ENCODE peak calls at places on chromosomes 5 and 9, in six cellular contexts. One of them, this sample, is unnamed.

GRCh38 chr5:34715711-34716110 is 59.6 kb downstream of the RAI14 start:
- DNase-seq in body of pancreas: no peak
- DNase-seq in GM23338: no peak
- DNase-seq in GM23248: peak; percentile 66
- DNase-seq in tibial nerve: no peak
- DNase-seq in ovary: no peak
- DNase-seq in this sample: no peak

GRCh38 chr9:101309139-101309538 is 75.7 kb downstream of the BAAT start:
- DNase-seq in GM23248: no peak
- DNase-seq in body of pancreas: no peak
- DNase-seq in ovary: no peak
- DNase-seq in GM23338: no peak
- DNase-seq in tibial nerve: no peak
- DNase-seq in this sample: no peak

GRCh38 chr9:79611091-79611614 is 39.4 kb downstream of the TLE4 start:
- DNase-seq in GM23338: peak; percentile 23
- DNase-seq in tibial nerve: peak; percentile 12
- DNase-seq in body of pancreas: no peak
- DNase-seq in ovary: no peak
- DNase-seq in GM23248: peak; percentile 87
- DNase-seq in this sample: no peak

GRCh38 chr9:1709347-1709746 is 305.8 kb upstream of the SMARCA2 start:
- DNase-seq in body of pancreas: no peak
- DNase-seq in GM23248: peak; percentile 51
- DNase-seq in GM23338: peak; percentile 38
- DNase-seq in tibial nerve: no peak
- DNase-seq in ovary: no peak
- DNase-seq in this sample: peak; percentile 8

GRCh38 chr5:82924990-82925385 is 152.2 kb downstream of the TMEM167A start:
- DNase-seq in GM23338: no peak
- DNase-seq in body of pancreas: no peak
- DNase-seq in ovary: no peak
- DNase-seq in tibial nerve: no peak
- DNase-seq in GM23248: no peak
- DNase-seq in this sample: no peak

GRCh38 chr5:168869615-168870227 is 290.6 kb upstream of the PANK3 start:
- DNase-seq in tibial nerve: no peak
- DNase-seq in GM23248: no peak
- DNase-seq in body of pancreas: no peak
- DNase-seq in ovary: no peak
- DNase-seq in GM23338: no peak
- DNase-seq in this sample: no peak

GRCh38 chr5:113510836-113511451 is 2.5 kb upstream of the YTHDC2 start:
- DNase-seq in ovary: no peak
- DNase-seq in GM23338: no peak
- DNase-seq in body of pancreas: no peak
- DNase-seq in GM23248: peak; percentile 66
- DNase-seq in tibial nerve: no peak
- DNase-seq in this sample: peak; percentile 40

GRCh38 chr5:10756539-10756938 is 4.5 kb downstream of the DAP start:
- DNase-seq in ovary: no peak
- DNase-seq in GM23338: no peak
- DNase-seq in body of pancreas: no peak
- DNase-seq in GM23248: peak; percentile 81
- DNase-seq in tibial nerve: no peak
- DNase-seq in this sample: no peak

GRCh38 chr5:113487411-113487778 is 858 bp downstream of the MCC start:
- DNase-seq in ovary: peak; percentile 21
- DNase-seq in GM23248: peak; percentile 49
- DNase-seq in GM23338: peak; percentile 43
- DNase-seq in tibial nerve: no peak
- DNase-seq in body of pancreas: no peak
- DNase-seq in this sample: no peak

GRCh38 chr9:138064547-138064946 is 187.0 kb downstream of the CACNA1B start:
- DNase-seq in GM23338: no peak
- DNase-seq in tibial nerve: no peak
- DNase-seq in ovary: no peak
- DNase-seq in body of pancreas: no peak
- DNase-seq in GM23248: no peak
- DNase-seq in this sample: no peak

GRCh38 chr9:29214162-29214520 is 1640.9 kb upstream of the C9orf72 start:
- DNase-seq in body of pancreas: peak; percentile 13
- DNase-seq in GM23338: peak; percentile 94
- DNase-seq in ovary: no peak
- DNase-seq in GM23248: no peak
- DNase-seq in tibial nerve: no peak
- DNase-seq in this sample: no peak

GRCh38 chr5:146883496-146883895 is 4.9 kb upstream of the PPP2R2B start:
- DNase-seq in body of pancreas: no peak
- DNase-seq in GM23338: no peak
- DNase-seq in tibial nerve: no peak
- DNase-seq in ovary: no peak
- DNase-seq in GM23248: no peak
- DNase-seq in this sample: no peak

GRCh38 chr5:134247411-134247810 is 21.5 kb upstream of the PPP2CA start:
- DNase-seq in ovary: no peak
- DNase-seq in body of pancreas: no peak
- DNase-seq in GM23338: no peak
- DNase-seq in GM23248: peak; percentile 93
- DNase-seq in tibial nerve: no peak
- DNase-seq in this sample: no peak

GRCh38 chr9:26870292-26870691 is 22.3 kb downstream of the CAAP1 start:
- DNase-seq in ovary: no peak
- DNase-seq in GM23248: peak; percentile 2
- DNase-seq in body of pancreas: no peak
- DNase-seq in GM23338: no peak
- DNase-seq in tibial nerve: no peak
- DNase-seq in this sample: peak; percentile 54

GRCh38 chr5:143434261-143435206 is 31.0 kb upstream of the NR3C1 start:
- DNase-seq in ovary: no peak
- DNase-seq in GM23248: no peak
- DNase-seq in GM23338: no peak
- DNase-seq in tibial nerve: no peak
- DNase-seq in body of pancreas: no peak
- DNase-seq in this sample: peak; percentile 24

GRCh38 chr9:96651626-96652025 is 3.5 kb downstream of the PRXL2C start:
- DNase-seq in GM23248: peak; percentile 63
- DNase-seq in tibial nerve: no peak
- DNase-seq in GM23338: peak; percentile 12
- DNase-seq in ovary: no peak
- DNase-seq in body of pancreas: no peak
- DNase-seq in this sample: peak; percentile 33

GRCh38 chr9:104808030-104808614 is 44.2 kb downstream of the NIPSNAP3B start:
- DNase-seq in ovary: peak; percentile 41
- DNase-seq in GM23338: peak; percentile 71
- DNase-seq in GM23248: peak; percentile 83
- DNase-seq in tibial nerve: no peak
- DNase-seq in body of pancreas: peak; percentile 55
- DNase-seq in this sample: no peak

GRCh38 chr5:139740138-139740992 is 55.2 kb upstream of the PSD2 start:
- DNase-seq in body of pancreas: no peak
- DNase-seq in tibial nerve: no peak
- DNase-seq in GM23248: no peak
- DNase-seq in GM23338: no peak
- DNase-seq in ovary: no peak
- DNase-seq in this sample: no peak

GRCh38 chr9:107749787-107750444 is 260.3 kb upstream of the KLF4 start:
- DNase-seq in body of pancreas: peak; percentile 40
- DNase-seq in GM23248: peak; percentile 97
- DNase-seq in ovary: peak; percentile 83
- DNase-seq in tibial nerve: peak; percentile 95
- DNase-seq in GM23338: peak; percentile 69
- DNase-seq in this sample: peak; percentile 10

GRCh38 chr9:24832307-24832706 is 286.6 kb upstream of the IZUMO3 start:
- DNase-seq in ovary: no peak
- DNase-seq in tibial nerve: no peak
- DNase-seq in body of pancreas: no peak
- DNase-seq in GM23248: no peak
- DNase-seq in GM23338: peak; percentile 69
- DNase-seq in this sample: no peak

GRCh38 chr9:113868501-113868900 is 7.6 kb upstream of the ZNF618 start:
- DNase-seq in GM23248: no peak
- DNase-seq in tibial nerve: no peak
- DNase-seq in GM23338: no peak
- DNase-seq in ovary: no peak
- DNase-seq in body of pancreas: no peak
- DNase-seq in this sample: no peak

GRCh38 chr9:129962889-129963703 is 79.9 kb downstream of the FNBP1 start:
- DNase-seq in GM23338: peak; percentile 74
- DNase-seq in GM23248: peak; percentile 74
- DNase-seq in tibial nerve: peak; percentile 64
- DNase-seq in ovary: no peak
- DNase-seq in body of pancreas: no peak
- DNase-seq in this sample: peak; percentile 69

GRCh38 chr9:131799177-131799823 is 59.4 kb upstream of the RAPGEF1 start:
- DNase-seq in body of pancreas: peak; percentile 50
- DNase-seq in ovary: peak; percentile 53
- DNase-seq in tibial nerve: peak; percentile 30
- DNase-seq in GM23338: peak; percentile 88
- DNase-seq in GM23248: peak; percentile 64
- DNase-seq in this sample: peak; percentile 42

GRCh38 chr5:87949665-87950640 is 318.7 kb downstream of the TMEM161B start:
- DNase-seq in tibial nerve: no peak
- DNase-seq in ovary: no peak
- DNase-seq in body of pancreas: no peak
- DNase-seq in GM23248: no peak
- DNase-seq in GM23338: no peak
- DNase-seq in this sample: no peak

GRCh38 chr5:87951661-87952060 is 317.0 kb downstream of the TMEM161B start:
- DNase-seq in GM23338: peak; percentile 33
- DNase-seq in tibial nerve: no peak
- DNase-seq in body of pancreas: no peak
- DNase-seq in ovary: no peak
- DNase-seq in GM23248: no peak
- DNase-seq in this sample: no peak

DNA sequence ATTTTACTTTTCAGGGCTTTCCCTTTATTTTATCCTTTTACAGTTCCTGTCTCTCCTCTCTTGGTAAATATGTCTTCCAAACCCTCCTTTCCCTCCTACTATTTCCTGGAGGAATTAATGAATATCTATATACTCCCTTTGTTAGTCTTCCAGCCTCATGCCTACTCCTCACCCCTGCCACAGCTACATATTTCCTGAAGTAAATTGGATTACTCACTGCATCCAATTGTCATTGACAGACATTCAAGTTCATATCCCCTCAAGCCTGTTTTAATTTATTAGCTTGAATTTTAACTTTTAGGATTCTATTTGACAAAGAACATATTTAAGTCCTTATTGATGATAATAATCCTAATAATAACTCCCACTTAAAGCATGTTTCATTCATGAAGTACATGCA is 314.5 kb downstream of the TMEM161B start:
- DNase-seq in tibial nerve: no peak
- DNase-seq in body of pancreas: no peak
- DNase-seq in GM23248: no peak
- DNase-seq in GM23338: no peak
- DNase-seq in ovary: no peak
- DNase-seq in this sample: no peak
- H3K4me3 ChIP-seq in tibial nerve: no peak overlapping the region
- H3K4me3 ChIP-seq in body of pancreas: no peak overlapping the region
- H3K4me3 ChIP-seq in GM23248: no peak overlapping the region
- H3K4me3 ChIP-seq in GM23338: no peak overlapping the region
- H3K4me3 ChIP-seq in ovary: no peak overlapping the region
- H3K4me3 ChIP-seq in this sample: no peak overlapping the region

GRCh38 chr9:125534934-125535701 is 171.9 kb downstream of the MAPKAP1 start:
- DNase-seq in GM23338: no peak
- DNase-seq in GM23248: no peak
- DNase-seq in ovary: no peak
- DNase-seq in body of pancreas: no peak
- DNase-seq in tibial nerve: no peak
- DNase-seq in this sample: no peak

GRCh38 chr9:125536184-125537152 is 170.5 kb downstream of the MAPKAP1 start:
- DNase-seq in body of pancreas: no peak
- DNase-seq in ovary: no peak
- DNase-seq in GM23338: no peak
- DNase-seq in tibial nerve: no peak
- DNase-seq in GM23248: peak; percentile 44
- DNase-seq in this sample: no peak

GRCh38 chr9:125540497-125540896 is 166.5 kb downstream of the MAPKAP1 start:
- DNase-seq in GM23248: peak; percentile 63
- DNase-seq in tibial nerve: no peak
- DNase-seq in body of pancreas: no peak
- DNase-seq in ovary: no peak
- DNase-seq in GM23338: no peak
- DNase-seq in this sample: no peak

GRCh38 chr9:125538092-125538473 is 168.9 kb downstream of the MAPKAP1 start:
- DNase-seq in ovary: no peak
- DNase-seq in tibial nerve: no peak
- DNase-seq in body of pancreas: peak; percentile 64
- DNase-seq in GM23248: peak; percentile 96
- DNase-seq in GM23338: no peak
- DNase-seq in this sample: peak; percentile 77

GRCh38 chr9:125537442-125538091 is 169.4 kb downstream of the MAPKAP1 start:
- DNase-seq in GM23248: no peak
- DNase-seq in GM23338: no peak
- DNase-seq in body of pancreas: no peak
- DNase-seq in tibial nerve: no peak
- DNase-seq in ovary: no peak
- DNase-seq in this sample: no peak
- H3K4me3 ChIP-seq in GM23248: peak overlapping the region; percentile 42
- H3K4me3 ChIP-seq in GM23338: no peak overlapping the region
- H3K4me3 ChIP-seq in body of pancreas: no peak overlapping the region
- H3K4me3 ChIP-seq in tibial nerve: no peak overlapping the region
- H3K4me3 ChIP-seq in ovary: no peak overlapping the region
- H3K4me3 ChIP-seq in this sample: no peak overlapping the region

GRCh38 chr9:89315482-89315881 is 2.8 kb upstream of the SECISBP2 start:
- DNase-seq in ovary: no peak
- DNase-seq in tibial nerve: no peak
- DNase-seq in body of pancreas: no peak
- DNase-seq in GM23248: no peak
- DNase-seq in GM23338: no peak
- DNase-seq in this sample: no peak

GRCh38 chr9:89311346-89312153 is 555 bp downstream of the CKS2 start:
- DNase-seq in ovary: no peak
- DNase-seq in GM23248: peak; percentile 52
- DNase-seq in tibial nerve: no peak
- DNase-seq in GM23338: no peak
- DNase-seq in body of pancreas: no peak
- DNase-seq in this sample: no peak

GRCh38 chr9:89312154-89312616 is 1.2 kb downstream of the CKS2 start:
- DNase-seq in body of pancreas: no peak
- DNase-seq in ovary: no peak
- DNase-seq in tibial nerve: no peak
- DNase-seq in GM23338: peak; percentile 46
- DNase-seq in GM23248: peak; percentile 58
- DNase-seq in this sample: peak; percentile 52

GRCh38 chr9:89314955-89315354 is 3.3 kb upstream of the SECISBP2 start:
- DNase-seq in tibial nerve: no peak
- DNase-seq in GM23338: no peak
- DNase-seq in ovary: no peak
- DNase-seq in GM23248: no peak
- DNase-seq in body of pancreas: no peak
- DNase-seq in this sample: no peak

GRCh38 chr9:89313842-89314241 is 2.8 kb downstream of the CKS2 start:
- DNase-seq in tibial nerve: no peak
- DNase-seq in GM23338: no peak
- DNase-seq in GM23248: peak; percentile 58
- DNase-seq in ovary: no peak
- DNase-seq in body of pancreas: no peak
- DNase-seq in this sample: no peak
- H3K4me3 ChIP-seq in tibial nerve: no peak overlapping the region
- H3K4me3 ChIP-seq in GM23338: peak overlapping the region; percentile 95
- H3K4me3 ChIP-seq in GM23248: peak overlapping the region; percentile 88
- H3K4me3 ChIP-seq in ovary: no peak overlapping the region
- H3K4me3 ChIP-seq in body of pancreas: no peak overlapping the region
- H3K4me3 ChIP-seq in this sample: no peak overlapping the region

GRCh38 chr5:1668141-1668721 is 131.4 kb downstream of the MRPL36 start:
- DNase-seq in GM23248: no peak
- DNase-seq in ovary: peak; percentile 52
- DNase-seq in body of pancreas: no peak
- DNase-seq in GM23338: peak; percentile 62
- DNase-seq in tibial nerve: no peak
- DNase-seq in this sample: no peak
- H3K4me3 ChIP-seq in GM23248: no peak overlapping the region
- H3K4me3 ChIP-seq in ovary: no peak overlapping the region
- H3K4me3 ChIP-seq in body of pancreas: no peak overlapping the region
- H3K4me3 ChIP-seq in GM23338: peak overlapping the region; percentile 61
- H3K4me3 ChIP-seq in tibial nerve: no peak overlapping the region
- H3K4me3 ChIP-seq in this sample: no peak overlapping the region